ENCODE peak calls at places on chromosomes 2 and 18, in eight cellular contexts. J is GM23338, U is HFF-Myc, Y is lower lobe of right lung, R is progenitor cell of endocrine pancreas, L is sigmoid colon, G is AG10803, X is epithelial cell of esophagus. K is an unnamed sample.

GRCh38 chr2:155643056-155643775 is 689.3 kb downstream of the NR4A2 start:
- DNase-seq in J (no peak), U (no peak), Y (no peak), R (no peak), L (no peak), G (no peak), X (no peak), K (no peak)

GRCh38 chr2:236715077-236715476 is 145.5 kb downstream of the ACKR3 start:
- DNase-seq in J (no peak), U (no peak), Y (no peak), R (no peak), L (no peak), G (peak; percentile 19), X (no peak), K (no peak)

GRCh38 chr2:15912203-15912602 is 28.1 kb upstream of the MYCN start:
- DNase-seq in J (no peak), U (no peak), Y (no peak), R (no peak), L (peak; percentile 83), G (peak; percentile 5), X (peak; percentile 76), K (no peak)

GRCh38 chr2:134722728-134723127 is 3.9 kb upstream of the TMEM163 start:
- DNase-seq in J (peak; percentile 67), U (no peak), Y (no peak), R (no peak), L (no peak), G (no peak), X (no peak), K (no peak)

GRCh38 chr18:47928466-47928865 is 2.0 kb downstream of the SMAD2 start:
- DNase-seq in J (no peak), U (no peak), Y (no peak), R (no peak), L (no peak), G (no peak), X (peak; percentile 53), K (no peak)

GRCh38 chr2:120740765-120741513 is 5.3 kb downstream of the GLI2 start:
- DNase-seq in J (peak; percentile 84), U (no peak), Y (no peak), R (peak; percentile 47), L (no peak), G (no peak), X (no peak), K (peak; percentile 73)

GRCh38 chr2:231235217-231235616 is 36.8 kb downstream of the ARMC9 start:
- DNase-seq in J (no peak), U (no peak), Y (no peak), R (no peak), L (no peak), G (no peak), X (no peak), K (no peak)

GRCh38 chr18:48592540-48592939 is 53.7 kb downstream of the CTIF start:
- DNase-seq in J (no peak), U (no peak), Y (no peak), R (no peak), L (no peak), G (no peak), X (no peak), K (no peak)

GRCh38 chr2:47899915-47900314 is 6.4 kb downstream of the FBXO11 start:
- DNase-seq in J (peak; percentile 7), U (no peak), Y (no peak), R (no peak), L (no peak), G (no peak), X (no peak), K (no peak)

GRCh38 chr18:67771271-67771670 is 254.8 kb upstream of the DSEL start:
- DNase-seq in J (no peak), U (no peak), Y (no peak), R (no peak), L (no peak), G (peak; percentile 50), X (peak; percentile 82), K (no peak)

GRCh38 chr2:240921319-240922233 is 15.4 kb downstream of the CROCC2 start:
- DNase-seq in J (no peak), U (peak; percentile 66), Y (peak; percentile 46), R (no peak), L (peak; percentile 76), G (peak; percentile 98), X (peak; percentile 77), K (peak; percentile 3)

GRCh38 chr2:231198291-231199173 is at the start of gene ARMC9:
- DNase-seq in J (peak; percentile 90), U (no peak), Y (peak; percentile 85), R (peak; percentile 78), L (peak; percentile 82), G (peak; percentile 50), X (peak; percentile 78), K (peak; percentile 90)

GRCh38 chr2:158729873-158730620 is 65.1 kb upstream of the DAPL1 start:
- DNase-seq in J (no peak), U (no peak), Y (no peak), R (no peak), L (no peak), G (no peak), X (no peak), K (peak; percentile 54)

GRCh38 chr2:215403441-215404356 is 32.2 kb downstream of the FN1 start:
- DNase-seq in J (no peak), U (no peak), Y (no peak), R (no peak), L (no peak), G (no peak), X (no peak), K (no peak)

GRCh38 chr2:71566271-71566858 is 113.0 kb downstream of the DYSF start:
- DNase-seq in J (no peak), U (no peak), Y (no peak), R (no peak), L (no peak), G (peak; percentile 68), X (no peak), K (no peak)

GRCh38 chr2:239767016-239767905 is 257.9 kb downstream of the NDUFA10 start:
- DNase-seq in J (no peak), U (no peak), Y (peak; percentile 22), R (no peak), L (peak; percentile 51), G (no peak), X (no peak), K (no peak)

GRCh38 chr2:219041252-219041651 is at the start of gene CFAP65:
- DNase-seq in J (peak; percentile 86), U (no peak), Y (no peak), R (no peak), L (no peak), G (peak; percentile 35), X (peak; percentile 68), K (peak; percentile 35)

GRCh38 chr18:50622865-50623393 is 63.0 kb downstream of the MAPK4 start:
- DNase-seq in J (no peak), U (no peak), Y (no peak), R (no peak), L (no peak), G (no peak), X (no peak), K (no peak)

GRCh38 chr2:66344087-66344663 is 90.8 kb upstream of the MEIS1 start:
- DNase-seq in J (no peak), U (no peak), Y (no peak), R (no peak), L (no peak), G (no peak), X (peak; percentile 9), K (no peak)

GRCh38 chr2:134227666-134228065 is 26.2 kb upstream of the MGAT5 start:
- DNase-seq in J (no peak), U (no peak), Y (no peak), R (no peak), L (no peak), G (no peak), X (no peak), K (no peak)

GRCh38 chr2:88307817-88308216 is 137.7 kb downstream of the THNSL2 start:
- DNase-seq in J (peak; percentile 78), U (no peak), Y (no peak), R (no peak), L (no peak), G (peak; percentile 2), X (peak; percentile 44), K (no peak)

GRCh38 chr2:26630669-26631360 is 10.4 kb downstream of the CIB4 start:
- DNase-seq in J (peak; percentile 52), U (no peak), Y (peak; percentile 44), R (no peak), L (no peak), G (peak; percentile 46), X (peak; percentile 71), K (no peak)

GRCh38 chr2:173077506-173078177 is 2.0 kb downstream of the MAP3K20 start:
- DNase-seq in J (no peak), U (no peak), Y (no peak), R (no peak), L (no peak), G (peak; percentile 56), X (peak; percentile 42), K (no peak)

GRCh38 chr2:200618590-200619021 is 32.8 kb downstream of the AOX1 start:
- DNase-seq in J (no peak), U (peak; percentile 73), Y (no peak), R (no peak), L (no peak), G (peak; percentile 85), X (peak; percentile 51), K (no peak)
- TF ChIP-seq CTCF in J (no peak), U (peak; percentile 54), Y (no peak), R (no peak), L (no peak), G (peak; percentile 62), X (peak; percentile 24), K (no peak)

GRCh38 chr2:220104871-220105351 is 477.5 kb downstream of the SLC4A3 start:
- DNase-seq in J (peak; percentile 36), U (no peak), Y (no peak), R (no peak), L (no peak), G (peak; percentile 84), X (peak; percentile 83), K (peak; percentile 46)
- TF ChIP-seq CTCF in J (peak; percentile 28), U (peak; percentile 30), Y (no peak), R (peak; percentile 26), L (no peak), G (peak; percentile 73), X (peak; percentile 49), K (no peak)

GRCh38 chr18:23710068-23710527 is 20.8 kb downstream of the LAMA3 start:
- DNase-seq in J (peak; percentile 34), U (no peak), Y (no peak), R (no peak), L (no peak), G (peak; percentile 25), X (peak; percentile 69), K (no peak)
- TF ChIP-seq CTCF in J (no peak), U (no peak), Y (no peak), R (no peak), L (no peak), G (no peak), X (no peak), K (no peak)

GRCh38 chr2:205698556-205699282 is 16.4 kb downstream of the NRP2 start:
- DNase-seq in J (no peak), U (no peak), Y (no peak), R (no peak), L (no peak), G (peak; percentile 69), X (peak; percentile 55), K (no peak)

GRCh38 chr2:205695460-205695979 is 13.2 kb downstream of the NRP2 start:
- DNase-seq in J (no peak), U (no peak), Y (no peak), R (no peak), L (peak; percentile 60), G (peak; percentile 90), X (no peak), K (no peak)

GRCh38 chr2:205694256-205694655 is 12.0 kb downstream of the NRP2 start:
- DNase-seq in J (no peak), U (no peak), Y (no peak), R (no peak), L (no peak), G (no peak), X (no peak), K (no peak)

GRCh38 chr2:205699554-205700289 is 17.4 kb downstream of the NRP2 start:
- DNase-seq in J (no peak), U (no peak), Y (no peak), R (no peak), L (no peak), G (no peak), X (no peak), K (no peak)

GRCh38 chr2:205696541-205697441 is 14.5 kb downstream of the NRP2 start:
- DNase-seq in J (peak; percentile 60), U (no peak), Y (no peak), R (peak; percentile 31), L (peak; percentile 82), G (peak; percentile 83), X (no peak), K (no peak)
- TF ChIP-seq CTCF in J (peak; percentile 42), U (peak; percentile 22), Y (no peak), R (peak; percentile 58), L (peak; percentile 21), G (peak; percentile 52), X (no peak), K (peak; percentile 40)